ENCODE peak calls at places on chromosomes 3 and 15, in seven cellular contexts. Q is endodermal cell, Y is GM12864, W is B cell, E is GM23338, Z is kidney, X is GM23248. F is an unnamed sample.
A peak's percentile ranks its signal among the peaks of the same experiment; 100 is the strongest.

GRCh38 chr3:63967675-63968611 is 55.4 kb downstream of the PSMD6 start:
- DNase-seq in Q (no peak), Y (peak; percentile 33), W (no peak), E (no peak), Z (no peak), X (peak; percentile 48), F (peak; percentile 11)

GRCh38 chr15:28269097-28269496 is 52.9 kb downstream of the HERC2 start:
- DNase-seq in Q (no peak), Y (no peak), W (no peak), E (no peak), Z (no peak), X (no peak), F (no peak)

GRCh38 chr3:71495708-71496472 is 87.6 kb downstream of the FOXP1 start:
- DNase-seq in Q (peak; percentile 64), Y (no peak), W (no peak), E (peak; percentile 75), Z (no peak), X (peak; percentile 96), F (no peak)

GRCh38 chr15:62099171-62099601 is 32.4 kb downstream of the C2CD4A start:
- DNase-seq in Q (no peak), Y (no peak), W (no peak), E (no peak), Z (no peak), X (peak; percentile 95), F (no peak)

GRCh38 chr15:82317091-82317489 is 32.2 kb downstream of the GOLGA6L10 start:
- DNase-seq in Q (no peak), Y (no peak), W (no peak), E (no peak), Z (no peak), X (no peak), F (no peak)

GRCh38 chr3:20181276-20181675 is 4.7 kb downstream of the SGO1 start:
- DNase-seq in Q (no peak), Y (no peak), W (no peak), E (no peak), Z (no peak), X (no peak), F (no peak)

GRCh38 chr3:38738630-38739395 is 77.2 kb downstream of the SCN10A start:
- DNase-seq in Q (peak; percentile 98), Y (no peak), W (no peak), E (peak; percentile 96), Z (no peak), X (peak; percentile 62), F (no peak)

GRCh38 chr3:52052831-52053306 is 3.5 kb downstream of the DUSP7 start:
- DNase-seq in Q (peak; percentile 94), Y (no peak), W (no peak), E (peak; percentile 88), Z (peak; percentile 93), X (peak; percentile 91), F (peak; percentile 20)

GRCh38 chr3:172305552-172305951 is 142.7 kb downstream of the GHSR start:
- DNase-seq in Q (no peak), Y (no peak), W (no peak), E (no peak), Z (no peak), X (peak; percentile 90), F (no peak)

GRCh38 chr15:86735244-86736040 is 655.8 kb downstream of the AGBL1 start:
- DNase-seq in Q (no peak), Y (no peak), W (no peak), E (no peak), Z (no peak), X (no peak), F (no peak)

F was measured in T-helper 1 cell.